ENCODE peak calls at places on chromosomes 1 and 21, in five cellular contexts. One of them, this sample, is unnamed.

GRCh38 chr1:163094589-163094988 is 25.4 kb downstream of the RGS4 start:
- DNase-seq in H9: no peak
- DNase-seq in mesenchymal stem cell: no peak
- DNase-seq in IMR-90: no peak
- DNase-seq in trophoblast cell: no peak
- DNase-seq in this sample: no peak

GRCh38 chr1:53771648-53772047 is 32.7 kb upstream of the GLIS1 start:
- DNase-seq in H9: no peak
- DNase-seq in trophoblast cell: no peak
- DNase-seq in IMR-90: peak
- DNase-seq in mesenchymal stem cell: peak
- DNase-seq in this sample: no peak

GRCh38 chr1:156502749-156503671 is 2.4 kb upstream of the MEF2D start:
- DNase-seq in trophoblast cell: peak
- DNase-seq in IMR-90: peak
- DNase-seq in H9: peak
- DNase-seq in mesenchymal stem cell: peak
- DNase-seq in this sample: no peak

GRCh38 chr1:202240956-202241355 is 47.4 kb downstream of the LGR6 start:
- DNase-seq in H9: peak
- DNase-seq in IMR-90: no peak
- DNase-seq in trophoblast cell: no peak
- DNase-seq in mesenchymal stem cell: no peak
- DNase-seq in this sample: no peak

GRCh38 chr1:75233302-75233929 is 99.2 kb downstream of the LHX8 start:
- DNase-seq in H9: no peak
- DNase-seq in IMR-90: peak
- DNase-seq in mesenchymal stem cell: peak
- DNase-seq in trophoblast cell: peak
- DNase-seq in this sample: peak

GRCh38 chr1:175192111-175192629 is 406 bp downstream of the KIAA0040 start:
- DNase-seq in trophoblast cell: peak
- DNase-seq in mesenchymal stem cell: peak
- DNase-seq in IMR-90: no peak
- DNase-seq in H9: peak
- DNase-seq in this sample: no peak

GRCh38 chr1:33434363-33434750 is 3.5 kb upstream of the PHC2 start:
- DNase-seq in trophoblast cell: peak
- DNase-seq in H9: no peak
- DNase-seq in IMR-90: no peak
- DNase-seq in mesenchymal stem cell: no peak
- DNase-seq in this sample: no peak

GRCh38 chr1:151210830-151211229 is 12.5 kb downstream of the PIP5K1A start:
- DNase-seq in IMR-90: peak
- DNase-seq in trophoblast cell: peak
- DNase-seq in H9: no peak
- DNase-seq in mesenchymal stem cell: peak
- DNase-seq in this sample: no peak

GRCh38 chr1:115527746-115528145 is 114.0 kb upstream of the VANGL1 start:
- DNase-seq in IMR-90: no peak
- DNase-seq in trophoblast cell: peak
- DNase-seq in mesenchymal stem cell: no peak
- DNase-seq in H9: no peak
- DNase-seq in this sample: no peak

GRCh38 chr21:33299181-33299752 is 25.5 kb upstream of the IFNAR1 start:
- DNase-seq in IMR-90: no peak
- DNase-seq in mesenchymal stem cell: no peak
- DNase-seq in trophoblast cell: no peak
- DNase-seq in H9: no peak
- DNase-seq in this sample: no peak

GRCh38 chr1:6794164-6794563 is 8.9 kb downstream of the CAMTA1 start:
- DNase-seq in trophoblast cell: peak
- DNase-seq in mesenchymal stem cell: peak
- DNase-seq in H9: no peak
- DNase-seq in IMR-90: peak
- DNase-seq in this sample: no peak

GRCh38 chr1:99808391-99809115 is 41.6 kb upstream of the AGL start:
- DNase-seq in H9: peak
- DNase-seq in IMR-90: peak
- DNase-seq in mesenchymal stem cell: peak
- DNase-seq in trophoblast cell: peak
- DNase-seq in this sample: peak

GRCh38 chr1:167905182-167905581 is 8.8 kb downstream of the ADCY10 start:
- DNase-seq in IMR-90: peak
- DNase-seq in mesenchymal stem cell: peak
- DNase-seq in H9: peak
- DNase-seq in trophoblast cell: no peak
- DNase-seq in this sample: peak

GRCh38 chr1:10508511-10508951 is 33.8 kb downstream of the PEX14 start:
- DNase-seq in IMR-90: peak
- DNase-seq in mesenchymal stem cell: peak
- DNase-seq in H9: peak
- DNase-seq in trophoblast cell: no peak
- DNase-seq in this sample: peak

DNA sequence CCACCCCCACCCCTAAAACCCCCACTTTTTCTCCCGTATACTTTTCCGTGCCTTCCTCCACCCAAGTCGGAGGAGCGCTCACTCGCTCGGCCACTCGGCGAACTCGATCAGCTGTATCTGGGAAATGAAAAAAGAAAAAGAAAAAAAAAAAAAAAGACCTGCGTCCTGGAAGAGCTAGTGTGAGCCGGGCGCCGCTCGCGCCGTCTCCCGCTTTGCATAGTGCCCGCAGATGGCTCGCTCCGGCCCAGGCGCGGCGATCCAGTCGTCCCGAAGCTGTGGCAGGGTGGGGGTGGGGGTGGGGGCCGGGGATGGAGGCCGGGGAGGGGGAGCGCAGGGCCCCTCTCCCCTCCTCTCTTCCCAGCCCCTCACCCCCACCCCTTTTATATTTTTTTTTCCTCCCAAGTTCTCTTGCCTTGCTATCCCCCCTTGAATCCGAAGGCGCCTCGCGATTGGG is 324 bp upstream of the PROX1 start:
- DNase-seq in mesenchymal stem cell: no peak
- DNase-seq in trophoblast cell: peak
- DNase-seq in H9: no peak
- DNase-seq in IMR-90: no peak
- DNase-seq in this sample: no peak
- H3K27ac ChIP-seq in mesenchymal stem cell: no peak
- H3K27ac ChIP-seq in trophoblast cell: no peak
- H3K27ac ChIP-seq in H9: no peak
- H3K27ac ChIP-seq in IMR-90: no peak
- H3K27ac ChIP-seq in this sample: no peak

GRCh38 chr1:176849281-176849680 is 315.2 kb downstream of the ASTN1 start:
- DNase-seq in trophoblast cell: peak
- DNase-seq in mesenchymal stem cell: no peak
- DNase-seq in H9: no peak
- DNase-seq in IMR-90: no peak
- DNase-seq in this sample: no peak

GRCh38 chr1:176850871-176851270 is 313.6 kb downstream of the ASTN1 start:
- DNase-seq in trophoblast cell: peak
- DNase-seq in H9: no peak
- DNase-seq in IMR-90: no peak
- DNase-seq in mesenchymal stem cell: no peak
- DNase-seq in this sample: no peak

GRCh38 chr1:176852124-176852523 is 312.4 kb downstream of the ASTN1 start:
- DNase-seq in trophoblast cell: no peak
- DNase-seq in IMR-90: no peak
- DNase-seq in H9: no peak
- DNase-seq in mesenchymal stem cell: no peak
- DNase-seq in this sample: no peak

GRCh38 chr1:176843352-176844297 is 320.9 kb downstream of the ASTN1 start:
- DNase-seq in H9: no peak
- DNase-seq in IMR-90: peak
- DNase-seq in mesenchymal stem cell: peak
- DNase-seq in trophoblast cell: no peak
- DNase-seq in this sample: peak

GRCh38 chr1:176847052-176847451 is 317.5 kb downstream of the ASTN1 start:
- DNase-seq in mesenchymal stem cell: no peak
- DNase-seq in IMR-90: no peak
- DNase-seq in H9: no peak
- DNase-seq in trophoblast cell: peak
- DNase-seq in this sample: no peak
- H4K91ac ChIP-seq in mesenchymal stem cell: no peak
- H4K91ac ChIP-seq in IMR-90: no peak
- H4K91ac ChIP-seq in H9: no peak
- H4K91ac ChIP-seq in trophoblast cell: no peak
- H4K91ac ChIP-seq in this sample: no peak

DNA sequence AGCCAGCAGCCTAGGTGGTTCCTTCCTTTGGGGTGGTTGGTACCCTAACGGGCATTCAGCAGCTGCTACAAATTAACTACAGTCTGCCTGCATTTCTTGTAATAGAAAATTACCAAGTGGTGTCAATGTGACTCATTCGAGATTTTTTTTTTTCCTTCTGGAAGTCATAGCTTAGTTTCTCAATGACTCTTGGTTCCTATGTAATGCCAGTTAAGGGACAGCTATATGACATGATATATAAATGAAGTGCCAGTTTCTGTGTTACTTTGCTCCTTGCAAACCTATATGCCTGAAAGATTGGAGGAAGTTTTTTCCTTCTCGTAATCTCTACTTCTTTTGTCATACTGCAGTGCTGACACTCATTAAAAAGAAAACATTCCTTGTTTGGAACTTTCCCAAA is 2.6 kb downstream of the MGST3 start:
- DNase-seq in trophoblast cell: peak
- DNase-seq in mesenchymal stem cell: peak
- DNase-seq in H9: no peak
- DNase-seq in IMR-90: peak
- DNase-seq in this sample: no peak
- H3K27ac ChIP-seq in trophoblast cell: no peak
- H3K27ac ChIP-seq in mesenchymal stem cell: no peak
- H3K27ac ChIP-seq in H9: no peak
- H3K27ac ChIP-seq in IMR-90: no peak
- H3K27ac ChIP-seq in this sample: no peak

GRCh38 chr1:179952181-179952580 is 2.4 kb upstream of the CEP350 start:
- DNase-seq in trophoblast cell: no peak
- DNase-seq in H9: no peak
- DNase-seq in mesenchymal stem cell: no peak
- DNase-seq in IMR-90: no peak
- DNase-seq in this sample: no peak

GRCh38 chr1:179955318-179955638 is 668 bp downstream of the CEP350 start:
- DNase-seq in trophoblast cell: peak
- DNase-seq in IMR-90: peak
- DNase-seq in mesenchymal stem cell: peak
- DNase-seq in H9: no peak
- DNase-seq in this sample: no peak

GRCh38 chr1:179955731-179956130 is 1.1 kb downstream of the CEP350 start:
- DNase-seq in mesenchymal stem cell: no peak
- DNase-seq in IMR-90: no peak
- DNase-seq in H9: no peak
- DNase-seq in trophoblast cell: no peak
- DNase-seq in this sample: no peak

GRCh38 chr1:179953974-179954493 is 576 bp upstream of the CEP350 start:
- DNase-seq in trophoblast cell: peak
- DNase-seq in IMR-90: peak
- DNase-seq in mesenchymal stem cell: no peak
- DNase-seq in H9: no peak
- DNase-seq in this sample: no peak

GRCh38 chr1:179954494-179955317 is at the start of gene CEP350:
- DNase-seq in IMR-90: peak
- DNase-seq in trophoblast cell: peak
- DNase-seq in H9: peak
- DNase-seq in mesenchymal stem cell: peak
- DNase-seq in this sample: peak
- H4K91ac ChIP-seq in IMR-90: peak
- H4K91ac ChIP-seq in trophoblast cell: peak
- H4K91ac ChIP-seq in H9: no peak
- H4K91ac ChIP-seq in mesenchymal stem cell: peak
- H4K91ac ChIP-seq in this sample: no peak